ENCODE peak calls at places on chromosomes 6 and 20, in five cellular contexts. E is HepG2, U is NT2/D1, Q is H1, Y is GM12878. D is an unnamed sample.

GRCh38 chr20:49757597-49757996 is 43.9 kb upstream of the B4GALT5 start:
- DNase-seq in Q (no peak), U (no peak), Y (no peak), E (no peak), D (no peak)

GRCh38 chr20:44142416-44142815 is 44.6 kb downstream of the JPH2 start:
- DNase-seq in Q (no peak), Y (no peak), U (no peak), E (no peak), D (no peak)

GRCh38 chr20:1500496-1500895 is 9.3 kb upstream of the SIRPB2 start:
- DNase-seq in Q (no peak), U (peak), E (no peak), Y (no peak), D (no peak)

GRCh38 chr6:163661271-163661671 is 246.8 kb downstream of the QKI start:
- DNase-seq in Y (peak), Q (no peak), E (no peak), U (no peak), D (no peak)

GRCh38 chr6:4472953-4473642 is 303.1 kb upstream of the CDYL start:
- DNase-seq in Y (no peak), Q (no peak), U (no peak), E (no peak), D (no peak)

GRCh38 chr6:78832091-78832808 is 35.1 kb upstream of the IRAK1BP1 start:
- DNase-seq in Q (no peak), Y (no peak), U (no peak), E (no peak), D (no peak)

GRCh38 chr6:165109011-165109410 is 200.4 kb downstream of the C6orf118 start:
- DNase-seq in Y (no peak), U (no peak), Q (no peak), E (no peak), D (no peak)

GRCh38 chr6:7604003-7604402 is 14.0 kb downstream of the SNRNP48 start:
- DNase-seq in U (no peak), Y (no peak), Q (no peak), E (no peak), D (no peak)

GRCh38 chr6:64955435-64955848 is 751.6 kb downstream of the EYS start:
- DNase-seq in Q (no peak), Y (no peak), U (no peak), E (no peak), D (no peak)

GRCh38 chr6:44739163-44739562 is 351.7 kb downstream of the CDC5L start:
- DNase-seq in Y (no peak), Q (no peak), E (no peak), U (no peak), D (no peak)

GRCh38 chr6:17102258-17102870 is 514 bp downstream of the STMND1 start:
- DNase-seq in Y (no peak), Q (no peak), E (no peak), U (no peak), D (no peak)

GRCh38 chr6:154593122-154593521 is 82.6 kb upstream of the CNKSR3 start:
- DNase-seq in Q (no peak), Y (no peak), U (no peak), E (peak), D (peak)

GRCh38 chr6:28541996-28542395 is 16.3 kb downstream of the GPX5 start:
- DNase-seq in Y (no peak), Q (no peak), U (no peak), E (no peak), D (no peak)

GRCh38 chr6:28543671-28544131 is 18.0 kb downstream of the GPX5 start:
- DNase-seq in E (no peak), Q (no peak), Y (no peak), U (no peak), D (no peak)

GRCh38 chr6:28544211-28544610 is 18.5 kb downstream of the GPX5 start:
- DNase-seq in Y (no peak), Q (no peak), E (no peak), U (no peak), D (no peak)

GRCh38 chr6:28545955-28546354 is 20.3 kb downstream of the GPX5 start:
- DNase-seq in Y (no peak), Q (no peak), U (no peak), E (no peak), D (no peak)

GRCh38 chr6:28542440-28543293 is 17.0 kb downstream of the GPX5 start:
- DNase-seq in Y (peak), Q (peak), U (peak), E (peak), D (peak)
- TF ChIP-seq SUZ12 in Y (no peak), Q (no peak), U (no peak), E (no peak), D (no peak)

GRCh38 chr6:76681781-76682180 is 609.3 kb upstream of the IMPG1 start:
- DNase-seq in U (no peak), E (no peak), Q (no peak), Y (no peak), D (no peak)
- TF ChIP-seq SUZ12 in U (no peak), E (no peak), Q (no peak), Y (no peak), D (no peak)

DNA sequence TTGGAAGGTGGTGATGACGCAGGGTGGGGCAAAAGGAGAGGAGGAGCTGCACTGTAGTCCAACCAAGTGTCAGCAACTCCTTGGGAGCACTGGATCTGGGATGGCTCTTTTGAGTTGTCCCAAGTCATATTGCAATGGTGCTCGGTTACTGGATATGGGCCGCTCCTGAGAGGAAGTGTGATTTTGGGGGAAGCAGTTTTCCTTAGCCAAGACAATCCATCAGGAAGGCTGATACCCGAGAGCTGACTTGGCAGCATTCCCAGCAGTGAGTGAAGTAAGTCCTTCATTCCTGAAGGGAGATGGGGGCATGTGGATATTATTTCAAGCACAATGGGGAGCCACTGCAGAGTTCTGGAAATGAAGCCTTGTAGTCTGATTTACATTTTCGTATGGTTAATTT is 354.1 kb downstream of the RFPL4B start:
- DNase-seq in Y (no peak), U (no peak), E (no peak), Q (no peak), D (peak)
- TF ChIP-seq SUZ12 in Y (no peak), U (no peak), E (no peak), Q (no peak), D (no peak)

GRCh38 chr20:23444859-23445258 is 5.4 kb downstream of the CSTL1 start:
- DNase-seq in Y (no peak), E (no peak), Q (no peak), U (no peak), D (no peak)

GRCh38 chr20:23445596-23446217 is 6.2 kb downstream of the CSTL1 start:
- DNase-seq in U (no peak), Y (no peak), E (peak), Q (no peak), D (no peak)

GRCh38 chr20:23449400-23449799 is 3.3 kb downstream of the CST11 start:
- DNase-seq in Q (no peak), U (no peak), E (no peak), Y (no peak), D (no peak)

GRCh38 chr20:23448167-23448566 is 4.5 kb downstream of the CST11 start:
- DNase-seq in U (no peak), Y (no peak), E (no peak), Q (no peak), D (no peak)

DNA sequence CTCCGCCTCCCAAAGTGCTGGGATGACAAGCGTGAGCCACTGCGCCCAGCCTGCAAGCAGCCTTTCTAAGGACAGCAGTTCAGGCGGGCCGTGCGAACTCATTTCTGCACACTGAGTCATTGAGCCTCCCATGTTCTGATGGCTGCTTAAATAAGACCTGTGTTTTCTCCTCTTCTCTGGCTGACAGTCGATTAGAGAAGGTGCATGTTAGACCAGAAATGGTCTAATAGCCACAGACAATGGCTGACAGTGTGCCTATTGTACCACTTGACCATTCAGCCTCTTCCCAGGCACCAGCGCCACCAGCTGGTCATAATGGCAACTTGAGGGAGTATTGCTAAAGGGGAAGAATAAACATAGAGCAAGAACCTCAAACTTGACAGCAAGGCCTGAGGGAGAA is 6.2 kb downstream of the CST11 start:
- DNase-seq in E (peak), Y (peak), Q (no peak), U (peak), D (peak)
- TF ChIP-seq SUZ12 in E (no peak), Y (no peak), Q (no peak), U (no peak), D (no peak)

GRCh38 chr6:108452725-108453195 is 108.0 kb upstream of the FOXO3 start:
- DNase-seq in Y (no peak), U (peak), Q (peak), E (no peak), D (no peak)

GRCh38 chr6:108455688-108456087 is 105.0 kb upstream of the FOXO3 start:
- DNase-seq in Y (no peak), Q (no peak), E (no peak), U (no peak), D (no peak)

GRCh38 chr6:108454356-108454755 is 106.4 kb upstream of the FOXO3 start:
- DNase-seq in Y (no peak), Q (no peak), U (no peak), E (no peak), D (no peak)

GRCh38 chr6:108448481-108448880 is 112.2 kb upstream of the FOXO3 start:
- DNase-seq in U (no peak), Y (no peak), E (no peak), Q (no peak), D (no peak)

GRCh38 chr6:108453601-108454157 is 107.0 kb upstream of the FOXO3 start:
- DNase-seq in E (no peak), U (no peak), Q (no peak), Y (no peak), D (no peak)
- TF ChIP-seq SUZ12 in E (no peak), U (no peak), Q (no peak), Y (no peak), D (no peak)

GRCh38 chr20:19812696-19813095 is 54.6 kb downstream of the RIN2 start:
- DNase-seq in Y (no peak), E (no peak), Q (no peak), U (no peak), D (no peak)
- TF ChIP-seq SUZ12 in Y (no peak), E (no peak), Q (no peak), U (no peak), D (no peak)

GRCh38 chr6:150534514-150534913 is 65.2 kb upstream of the PLEKHG1 start:
- DNase-seq in U (no peak), Y (no peak), E (no peak), Q (no peak), D (no peak)
- TF ChIP-seq SUZ12 in U (no peak), Y (no peak), E (no peak), Q (no peak), D (no peak)

DNA sequence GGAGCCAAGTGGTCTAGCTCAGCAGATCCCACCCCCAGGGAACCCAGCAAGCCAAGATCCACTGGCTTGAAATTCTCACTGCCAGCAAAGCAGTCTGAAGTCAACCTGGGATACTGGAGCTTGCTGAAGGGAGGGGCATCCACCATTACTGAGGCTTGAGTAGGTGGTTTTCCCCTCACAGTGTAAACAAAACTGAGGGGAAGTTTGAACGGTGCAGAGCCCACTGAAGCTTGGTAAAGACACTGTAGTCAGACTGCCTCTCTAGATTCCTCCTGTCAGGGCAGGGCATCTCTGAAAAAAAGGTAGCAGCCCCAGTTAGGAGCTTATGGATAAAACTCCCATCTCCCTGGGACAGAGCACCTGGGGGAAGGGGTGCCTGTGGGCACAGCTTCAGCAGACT is 819.5 kb upstream of the EPHA7 start:
- DNase-seq in Q (no peak), U (no peak), E (no peak), Y (no peak), D (no peak)
- TF ChIP-seq SUZ12 in Q (no peak), U (no peak), E (no peak), Y (no peak), D (no peak)

D was measured in HEK293T.